ENCODE peak calls at places on chromosomes 16 and 17, in nine cellular contexts. X, J, W, C, R, F, B, Z and K are unnamed samples.
A peak's percentile ranks its signal among the peaks of the same experiment; 100 is the strongest.

GRCh38 chr16:64983226-64983625 is 138.6 kb downstream of the CDH11 start:
- DNase-seq in X (no peak), J (no peak), W (no peak), C (no peak), R (no peak), F (no peak), B (no peak), Z (no peak), K (no peak)

GRCh38 chr16:27617678-27618077 is 67.7 kb downstream of the KATNIP start:
- DNase-seq in X (no peak), J (no peak), W (no peak), C (no peak), R (no peak), F (no peak), B (no peak), Z (no peak), K (no peak)

GRCh38 chr16:49588061-49588460 is 214.5 kb downstream of the C16orf78 start:
- DNase-seq in X (no peak), J (no peak), W (no peak), C (peak; percentile 5), R (no peak), F (peak; percentile 1), B (no peak), Z (no peak), K (no peak)

GRCh38 chr17:2736956-2737355 is 12.5 kb downstream of the CCDC92B start:
- DNase-seq in X (no peak), J (no peak), W (no peak), C (no peak), R (no peak), F (no peak), B (no peak), Z (no peak), K (no peak)

GRCh38 chr16:3194792-3195191 is 6.8 kb downstream of the OR1F1 start:
- DNase-seq in X (no peak), J (no peak), W (no peak), C (no peak), R (no peak), F (no peak), B (no peak), Z (peak; percentile 47), K (no peak)

GRCh38 chr17:19260958-19261357 is 23.8 kb downstream of the EPN2 start:
- DNase-seq in X (no peak), J (no peak), W (no peak), C (no peak), R (no peak), F (peak; percentile 43), B (no peak), Z (no peak), K (peak; percentile 42)

GRCh38 chr17:16987830-16988601 is 16.1 kb upstream of the TNFRSF13B start:
- DNase-seq in X (peak; percentile 75), J (peak; percentile 99), W (peak; percentile 74), C (peak; percentile 57), R (peak; percentile 66), F (peak; percentile 37), B (no peak), Z (peak; percentile 35), K (no peak)

GRCh38 chr17:4365628-4366311 is 705 bp downstream of the UBE2G1 start:
- DNase-seq in X (no peak), J (no peak), W (no peak), C (no peak), R (no peak), F (peak; percentile 41), B (no peak), Z (peak; percentile 25), K (no peak)

GRCh38 chr17:56593073-56593740 is at the start of gene NOG:
- DNase-seq in X (peak; percentile 30), J (no peak), W (peak; percentile 72), C (no peak), R (no peak), F (no peak), B (no peak), Z (no peak), K (peak; percentile 24)

GRCh38 chr17:42675348-42675983 is 1.3 kb downstream of the PLEKHH3 start:
- DNase-seq in X (no peak), J (no peak), W (no peak), C (peak; percentile 77), R (no peak), F (no peak), B (no peak), Z (no peak), K (no peak)

GRCh38 chr17:76500074-76500744 is 1.0 kb downstream of the RHBDF2 start:
- DNase-seq in X (no peak), J (no peak), W (no peak), C (no peak), R (no peak), F (no peak), B (no peak), Z (no peak), K (no peak)

GRCh38 chr17:32621612-32622312 is 135.0 kb downstream of the CDK5R1 start:
- DNase-seq in X (no peak), J (no peak), W (no peak), C (no peak), R (no peak), F (no peak), B (no peak), Z (no peak), K (no peak)

GRCh38 chr17:56866496-56866895 is 32.5 kb downstream of the DGKE start:
- DNase-seq in X (no peak), J (no peak), W (no peak), C (no peak), R (no peak), F (no peak), B (no peak), Z (no peak), K (peak; percentile 21)

GRCh38 chr17:67671492-67671891 is 46.2 kb upstream of the NOL11 start:
- DNase-seq in X (no peak), J (no peak), W (no peak), C (peak; percentile 32), R (no peak), F (no peak), B (no peak), Z (no peak), K (no peak)

GRCh38 chr17:42484304-42484703 is 25.6 kb downstream of the ATP6V0A1 start:
- DNase-seq in X (peak; percentile 32), J (peak; percentile 70), W (no peak), C (no peak), R (no peak), F (no peak), B (peak; percentile 50), Z (no peak), K (no peak)

GRCh38 chr17:7833795-7834553 is at the start of gene KDM6B:
- DNase-seq in X (peak; percentile 88), J (no peak), W (peak; percentile 95), C (peak; percentile 95), R (peak; percentile 94), F (peak; percentile 95), B (peak; percentile 95), Z (peak; percentile 82), K (peak; percentile 92)

GRCh38 chr17:7834554-7834890 is 505 bp downstream of the KDM6B start:
- DNase-seq in X (no peak), J (no peak), W (peak; percentile 50), C (peak; percentile 68), R (no peak), F (peak; percentile 75), B (peak; percentile 88), Z (peak; percentile 28), K (peak; percentile 68)

GRCh38 chr17:7836596-7837374 is 2.8 kb downstream of the KDM6B start:
- DNase-seq in X (no peak), J (peak; percentile 73), W (peak; percentile 87), C (peak; percentile 95), R (peak; percentile 89), F (peak; percentile 96), B (peak; percentile 98), Z (peak; percentile 75), K (peak; percentile 96)

GRCh38 chr17:7835818-7836595 is 2.0 kb downstream of the KDM6B start:
- DNase-seq in X (no peak), J (no peak), W (peak; percentile 48), C (peak; percentile 74), R (no peak), F (no peak), B (peak; percentile 88), Z (no peak), K (no peak)

GRCh38 chr17:7834891-7835817 is 1.1 kb downstream of the KDM6B start:
- DNase-seq in X (peak; percentile 86), J (peak; percentile 90), W (peak; percentile 99), C (peak; percentile 97), R (peak; percentile 96), F (peak; percentile 98), B (peak; percentile 97), Z (peak; percentile 92), K (peak; percentile 96)
- TF ChIP-seq POLR2A in X (no peak), J (no peak), W (peak; percentile 39), C (peak; percentile 31), R (peak; percentile 47), F (peak; percentile 85), B (peak; percentile 63), Z (peak; percentile 1), K (peak; percentile 63)

GRCh38 chr17:82720204-82720603 is 3.7 kb downstream of the FN3KRP start:
- DNase-seq in X (no peak), J (no peak), W (no peak), C (no peak), R (no peak), F (no peak), B (peak; percentile 39), Z (no peak), K (no peak)
- TF ChIP-seq POLR2A in X (no peak), J (no peak), W (no peak), C (no peak), R (no peak), F (no peak), B (no peak), Z (no peak), K (no peak)

GRCh38 chr16:88855736-88856121 is 1.0 kb downstream of the GALNS start:
- DNase-seq in X (no peak), J (no peak), W (no peak), C (no peak), R (no peak), F (no peak), B (no peak), Z (no peak), K (no peak)

GRCh38 chr16:88857728-88858339 is 907 bp downstream of the TRAPPC2L start:
- DNase-seq in X (peak; percentile 93), J (no peak), W (peak; percentile 96), C (peak; percentile 76), R (peak; percentile 67), F (peak; percentile 53), B (peak; percentile 86), Z (peak; percentile 80), K (peak; percentile 85)

GRCh38 chr16:88856122-88856827 is 472 bp downstream of the GALNS start:
- DNase-seq in X (no peak), J (no peak), W (no peak), C (no peak), R (no peak), F (peak; percentile 39), B (peak; percentile 56), Z (no peak), K (peak; percentile 40)

GRCh38 chr16:88855176-88855575 is 1.6 kb downstream of the GALNS start:
- DNase-seq in X (no peak), J (no peak), W (no peak), C (no peak), R (no peak), F (no peak), B (no peak), Z (no peak), K (no peak)

GRCh38 chr16:88856828-88857727 is at the start of the genes GALNS and TRAPPC2L:
- DNase-seq in X (peak; percentile 100), J (peak; percentile 69), W (peak; percentile 91), C (peak; percentile 100), R (peak; percentile 98), F (peak; percentile 99), B (peak; percentile 100), Z (peak; percentile 99), K (peak; percentile 100)
- TF ChIP-seq POLR2A in X (peak; percentile 79), J (peak; percentile 96), W (peak; percentile 89), C (peak; percentile 4), R (peak; percentile 19), F (peak; percentile 78), B (peak; percentile 90), Z (peak; percentile 78), K (peak; percentile 56)

GRCh38 chr16:57628008-57628781 is at the start of gene ADGRG1:
- DNase-seq in X (peak; percentile 46), J (no peak), W (peak; percentile 95), C (peak; percentile 72), R (peak; percentile 76), F (peak; percentile 92), B (peak; percentile 66), Z (peak; percentile 89), K (peak; percentile 88)
- TF ChIP-seq POLR2A in X (no peak), J (no peak), W (peak; percentile 54), C (no peak), R (no peak), F (peak; percentile 68), B (no peak), Z (no peak), K (peak; percentile 79)